ENCODE peak calls at places on chromosomes 1 and 21, in ten cellular contexts. One of them, this sample, is unnamed. For H3K36me3, the result is how much of the 10 kb centered on the place peaks cover.

GRCh38 chr1:230187290-230187689 is 120.3 kb downstream of the GALNT2 start:
- DNase-seq in aorta: no peak
- DNase-seq in adrenal gland: peak
- DNase-seq in tibial nerve: no peak
- DNase-seq in upper lobe of right lung: no peak
- DNase-seq in esophagus muscularis mucosa: no peak
- DNase-seq in left ventricle myocardium inferior: no peak
- DNase-seq in CD4-positive, CD25-positive, alpha-beta regulatory T cell: no peak
- DNase-seq in IMR-90: no peak
- DNase-seq in CD8-positive, alpha-beta memory T cell: no peak
- DNase-seq in this sample: no peak

GRCh38 chr1:153490272-153491051 is 30.0 kb upstream of the S100A7 start:
- DNase-seq in adrenal gland: peak
- DNase-seq in left ventricle myocardium inferior: peak
- DNase-seq in CD4-positive, CD25-positive, alpha-beta regulatory T cell: no peak
- DNase-seq in IMR-90: peak
- DNase-seq in CD8-positive, alpha-beta memory T cell: no peak
- DNase-seq in upper lobe of right lung: no peak
- DNase-seq in esophagus muscularis mucosa: peak
- DNase-seq in aorta: peak
- DNase-seq in tibial nerve: peak
- DNase-seq in this sample: peak

GRCh38 chr1:184449916-184450315 is 63.1 kb downstream of the C1orf21 start:
- DNase-seq in upper lobe of right lung: no peak
- DNase-seq in left ventricle myocardium inferior: no peak
- DNase-seq in aorta: no peak
- DNase-seq in CD4-positive, CD25-positive, alpha-beta regulatory T cell: no peak
- DNase-seq in CD8-positive, alpha-beta memory T cell: no peak
- DNase-seq in adrenal gland: no peak
- DNase-seq in tibial nerve: no peak
- DNase-seq in esophagus muscularis mucosa: no peak
- DNase-seq in IMR-90: no peak
- DNase-seq in this sample: no peak

GRCh38 chr21:45012661-45013270 is 61.6 kb upstream of the ADARB1 start:
- DNase-seq in CD8-positive, alpha-beta memory T cell: no peak
- DNase-seq in left ventricle myocardium inferior: no peak
- DNase-seq in IMR-90: no peak
- DNase-seq in aorta: peak
- DNase-seq in esophagus muscularis mucosa: no peak
- DNase-seq in CD4-positive, CD25-positive, alpha-beta regulatory T cell: no peak
- DNase-seq in upper lobe of right lung: peak
- DNase-seq in tibial nerve: no peak
- DNase-seq in adrenal gland: no peak
- DNase-seq in this sample: no peak

GRCh38 chr1:87064981-87065380 is 150.5 kb downstream of the HS2ST1 start:
- DNase-seq in tibial nerve: no peak
- DNase-seq in upper lobe of right lung: no peak
- DNase-seq in esophagus muscularis mucosa: no peak
- DNase-seq in adrenal gland: no peak
- DNase-seq in aorta: no peak
- DNase-seq in CD4-positive, CD25-positive, alpha-beta regulatory T cell: no peak
- DNase-seq in left ventricle myocardium inferior: no peak
- DNase-seq in IMR-90: no peak
- DNase-seq in CD8-positive, alpha-beta memory T cell: no peak
- DNase-seq in this sample: no peak

GRCh38 chr1:53068314-53069084 is 6.5 kb downstream of the PODN start:
- DNase-seq in upper lobe of right lung: no peak
- DNase-seq in CD4-positive, CD25-positive, alpha-beta regulatory T cell: no peak
- DNase-seq in CD8-positive, alpha-beta memory T cell: no peak
- DNase-seq in esophagus muscularis mucosa: no peak
- DNase-seq in IMR-90: no peak
- DNase-seq in adrenal gland: peak
- DNase-seq in tibial nerve: no peak
- DNase-seq in aorta: no peak
- DNase-seq in left ventricle myocardium inferior: peak
- DNase-seq in this sample: no peak

GRCh38 chr1:160814856-160815255 is 18.9 kb downstream of the LY9 start:
- DNase-seq in IMR-90: no peak
- DNase-seq in esophagus muscularis mucosa: no peak
- DNase-seq in CD4-positive, CD25-positive, alpha-beta regulatory T cell: no peak
- DNase-seq in CD8-positive, alpha-beta memory T cell: no peak
- DNase-seq in adrenal gland: no peak
- DNase-seq in upper lobe of right lung: no peak
- DNase-seq in left ventricle myocardium inferior: no peak
- DNase-seq in aorta: no peak
- DNase-seq in tibial nerve: no peak
- DNase-seq in this sample: no peak

GRCh38 chr1:182602945-182603645 is 1.1 kb downstream of the RGS16 start:
- DNase-seq in CD8-positive, alpha-beta memory T cell: no peak
- DNase-seq in left ventricle myocardium inferior: no peak
- DNase-seq in adrenal gland: peak
- DNase-seq in CD4-positive, CD25-positive, alpha-beta regulatory T cell: peak
- DNase-seq in IMR-90: no peak
- DNase-seq in esophagus muscularis mucosa: no peak
- DNase-seq in aorta: no peak
- DNase-seq in upper lobe of right lung: peak
- DNase-seq in tibial nerve: no peak
- DNase-seq in this sample: no peak

GRCh38 chr1:223261914-223262313 is 102.1 kb downstream of the SUSD4 start:
- DNase-seq in aorta: no peak
- DNase-seq in esophagus muscularis mucosa: peak
- DNase-seq in IMR-90: no peak
- DNase-seq in left ventricle myocardium inferior: no peak
- DNase-seq in CD4-positive, CD25-positive, alpha-beta regulatory T cell: no peak
- DNase-seq in adrenal gland: no peak
- DNase-seq in CD8-positive, alpha-beta memory T cell: no peak
- DNase-seq in upper lobe of right lung: no peak
- DNase-seq in tibial nerve: no peak
- DNase-seq in this sample: no peak

GRCh38 chr1:3668585-3669300 is 16.4 kb downstream of the TP73 start:
- DNase-seq in CD4-positive, CD25-positive, alpha-beta regulatory T cell: no peak
- DNase-seq in IMR-90: no peak
- DNase-seq in esophagus muscularis mucosa: no peak
- DNase-seq in left ventricle myocardium inferior: peak
- DNase-seq in adrenal gland: peak
- DNase-seq in upper lobe of right lung: peak
- DNase-seq in aorta: peak
- DNase-seq in tibial nerve: peak
- DNase-seq in CD8-positive, alpha-beta memory T cell: no peak
- DNase-seq in this sample: peak

GRCh38 chr1:41862411-41863221 is 56.1 kb downstream of the HIVEP3 start:
- DNase-seq in left ventricle myocardium inferior: no peak
- DNase-seq in esophagus muscularis mucosa: no peak
- DNase-seq in CD8-positive, alpha-beta memory T cell: no peak
- DNase-seq in adrenal gland: no peak
- DNase-seq in IMR-90: peak
- DNase-seq in CD4-positive, CD25-positive, alpha-beta regulatory T cell: peak
- DNase-seq in aorta: no peak
- DNase-seq in upper lobe of right lung: no peak
- DNase-seq in tibial nerve: no peak
- DNase-seq in this sample: no peak

GRCh38 chr21:26553921-26554320 is 19.2 kb downstream of the CYYR1 start:
- DNase-seq in CD4-positive, CD25-positive, alpha-beta regulatory T cell: no peak
- DNase-seq in esophagus muscularis mucosa: no peak
- DNase-seq in left ventricle myocardium inferior: no peak
- DNase-seq in adrenal gland: no peak
- DNase-seq in tibial nerve: no peak
- DNase-seq in CD8-positive, alpha-beta memory T cell: no peak
- DNase-seq in IMR-90: no peak
- DNase-seq in upper lobe of right lung: no peak
- DNase-seq in aorta: no peak
- DNase-seq in this sample: no peak

GRCh38 chr21:45104560-45104959 is 30.2 kb downstream of the ADARB1 start:
- DNase-seq in left ventricle myocardium inferior: peak
- DNase-seq in IMR-90: no peak
- DNase-seq in CD8-positive, alpha-beta memory T cell: peak
- DNase-seq in tibial nerve: no peak
- DNase-seq in aorta: peak
- DNase-seq in upper lobe of right lung: no peak
- DNase-seq in adrenal gland: no peak
- DNase-seq in esophagus muscularis mucosa: no peak
- DNase-seq in CD4-positive, CD25-positive, alpha-beta regulatory T cell: no peak
- DNase-seq in this sample: peak

GRCh38 chr1:161333166-161333565 is 19.0 kb downstream of the SDHC start:
- DNase-seq in left ventricle myocardium inferior: no peak
- DNase-seq in CD4-positive, CD25-positive, alpha-beta regulatory T cell: no peak
- DNase-seq in CD8-positive, alpha-beta memory T cell: no peak
- DNase-seq in aorta: no peak
- DNase-seq in upper lobe of right lung: no peak
- DNase-seq in IMR-90: no peak
- DNase-seq in adrenal gland: no peak
- DNase-seq in esophagus muscularis mucosa: no peak
- DNase-seq in tibial nerve: no peak
- DNase-seq in this sample: no peak

GRCh38 chr1:89025928-89026327 is 3.3 kb upstream of the GBP3 start:
- DNase-seq in upper lobe of right lung: no peak
- DNase-seq in IMR-90: no peak
- DNase-seq in aorta: no peak
- DNase-seq in CD8-positive, alpha-beta memory T cell: no peak
- DNase-seq in tibial nerve: no peak
- DNase-seq in esophagus muscularis mucosa: no peak
- DNase-seq in left ventricle myocardium inferior: no peak
- DNase-seq in adrenal gland: no peak
- DNase-seq in CD4-positive, CD25-positive, alpha-beta regulatory T cell: no peak
- DNase-seq in this sample: no peak

GRCh38 chr1:46697053-46697452 is 21.9 kb downstream of the EFCAB14 start:
- DNase-seq in CD4-positive, CD25-positive, alpha-beta regulatory T cell: no peak
- DNase-seq in esophagus muscularis mucosa: no peak
- DNase-seq in CD8-positive, alpha-beta memory T cell: no peak
- DNase-seq in IMR-90: peak
- DNase-seq in tibial nerve: no peak
- DNase-seq in adrenal gland: no peak
- DNase-seq in aorta: no peak
- DNase-seq in upper lobe of right lung: no peak
- DNase-seq in left ventricle myocardium inferior: no peak
- DNase-seq in this sample: no peak
- H3K36me3 ChIP-seq in CD4-positive, CD25-positive, alpha-beta regulatory T cell: half or more
- H3K36me3 ChIP-seq in esophagus muscularis mucosa: under half
- H3K36me3 ChIP-seq in CD8-positive, alpha-beta memory T cell: under half
- H3K36me3 ChIP-seq in IMR-90: under half
- H3K36me3 ChIP-seq in tibial nerve: under half
- H3K36me3 ChIP-seq in adrenal gland: under half
- H3K36me3 ChIP-seq in aorta: under half
- H3K36me3 ChIP-seq in upper lobe of right lung: half or more
- H3K36me3 ChIP-seq in left ventricle myocardium inferior: under half
- H3K36me3 ChIP-seq in this sample: under half

DNA sequence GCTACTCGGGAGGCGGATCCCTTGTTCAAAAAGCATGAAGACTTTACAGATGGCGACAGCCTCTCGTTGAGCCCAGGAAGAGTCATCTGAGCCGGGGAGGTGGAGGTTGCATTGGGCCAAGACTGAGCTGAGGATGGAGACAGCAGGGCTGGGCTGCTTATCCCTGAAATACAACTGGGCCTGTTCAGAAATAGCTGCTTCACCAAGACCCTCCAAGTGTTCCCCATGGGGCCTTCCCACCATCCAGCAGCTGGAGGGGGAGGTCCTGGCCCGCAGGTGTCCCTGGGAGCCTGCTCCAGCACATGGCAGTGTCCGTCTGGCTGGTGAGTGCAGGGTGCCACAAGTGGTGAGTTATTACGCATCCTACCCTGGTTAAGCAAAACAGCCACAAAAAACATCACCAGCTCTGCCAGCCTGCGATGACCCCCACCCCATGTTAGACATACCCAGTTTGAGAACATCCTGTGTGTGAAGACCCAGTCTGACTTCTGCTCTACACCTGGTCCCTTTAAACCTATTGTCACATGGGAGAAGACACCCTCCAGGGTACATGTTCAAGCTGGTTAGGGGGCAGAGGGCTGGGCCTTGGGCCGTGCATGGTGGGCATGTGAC is 93.1 kb upstream of the TMPRSS2 start:
- DNase-seq in tibial nerve: no peak
- DNase-seq in aorta: peak
- DNase-seq in IMR-90: no peak
- DNase-seq in left ventricle myocardium inferior: no peak
- DNase-seq in CD4-positive, CD25-positive, alpha-beta regulatory T cell: no peak
- DNase-seq in CD8-positive, alpha-beta memory T cell: no peak
- DNase-seq in esophagus muscularis mucosa: no peak
- DNase-seq in upper lobe of right lung: peak
- DNase-seq in adrenal gland: no peak
- DNase-seq in this sample: no peak
- H3K27ac ChIP-seq in tibial nerve: no peak
- H3K27ac ChIP-seq in aorta: no peak
- H3K27ac ChIP-seq in IMR-90: no peak
- H3K27ac ChIP-seq in left ventricle myocardium inferior: no peak
- H3K27ac ChIP-seq in CD4-positive, CD25-positive, alpha-beta regulatory T cell: no peak
- H3K27ac ChIP-seq in CD8-positive, alpha-beta memory T cell: no peak
- H3K27ac ChIP-seq in esophagus muscularis mucosa: no peak
- H3K27ac ChIP-seq in upper lobe of right lung: no peak
- H3K27ac ChIP-seq in adrenal gland: no peak
- H3K27ac ChIP-seq in this sample: no peak

DNA sequence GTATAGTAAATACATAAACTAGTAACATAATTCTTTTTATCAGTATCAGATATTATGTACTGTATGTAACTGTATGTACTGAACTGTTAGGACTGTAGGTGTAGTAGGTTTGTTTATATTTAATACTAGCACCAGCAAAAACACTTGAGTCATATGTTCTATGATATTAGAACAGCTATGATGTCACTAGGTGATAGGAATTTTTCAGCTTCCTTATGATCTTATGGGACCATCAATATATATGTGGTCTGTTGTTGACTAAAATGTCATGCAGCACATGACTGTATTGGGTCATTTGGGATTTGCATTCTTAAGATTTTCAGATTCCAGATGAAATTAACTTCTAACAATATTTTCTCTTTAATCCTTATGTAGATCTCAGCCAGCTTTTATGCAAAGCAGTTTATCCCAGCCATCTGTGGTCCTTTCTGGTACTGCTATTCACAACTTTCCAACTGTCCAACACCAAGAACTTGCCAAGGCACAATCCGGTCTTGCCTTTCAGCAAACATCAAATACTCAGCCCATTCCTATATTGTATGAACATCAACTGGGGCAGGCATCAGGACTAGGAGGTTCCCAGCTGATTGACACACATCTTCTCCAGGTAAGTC is 38.4 kb upstream of the MYOCOS start:
- DNase-seq in left ventricle myocardium inferior: no peak
- DNase-seq in esophagus muscularis mucosa: no peak
- DNase-seq in CD4-positive, CD25-positive, alpha-beta regulatory T cell: no peak
- DNase-seq in CD8-positive, alpha-beta memory T cell: no peak
- DNase-seq in aorta: no peak
- DNase-seq in tibial nerve: no peak
- DNase-seq in adrenal gland: no peak
- DNase-seq in IMR-90: peak
- DNase-seq in upper lobe of right lung: no peak
- DNase-seq in this sample: no peak
- H3K36me3 ChIP-seq in left ventricle myocardium inferior: half or more
- H3K36me3 ChIP-seq in esophagus muscularis mucosa: under half
- H3K36me3 ChIP-seq in CD4-positive, CD25-positive, alpha-beta regulatory T cell: half or more
- H3K36me3 ChIP-seq in CD8-positive, alpha-beta memory T cell: half or more
- H3K36me3 ChIP-seq in aorta: under half
- H3K36me3 ChIP-seq in tibial nerve: under half
- H3K36me3 ChIP-seq in adrenal gland: under half
- H3K36me3 ChIP-seq in IMR-90: under half
- H3K36me3 ChIP-seq in upper lobe of right lung: half or more
- H3K36me3 ChIP-seq in this sample: half or more

DNA sequence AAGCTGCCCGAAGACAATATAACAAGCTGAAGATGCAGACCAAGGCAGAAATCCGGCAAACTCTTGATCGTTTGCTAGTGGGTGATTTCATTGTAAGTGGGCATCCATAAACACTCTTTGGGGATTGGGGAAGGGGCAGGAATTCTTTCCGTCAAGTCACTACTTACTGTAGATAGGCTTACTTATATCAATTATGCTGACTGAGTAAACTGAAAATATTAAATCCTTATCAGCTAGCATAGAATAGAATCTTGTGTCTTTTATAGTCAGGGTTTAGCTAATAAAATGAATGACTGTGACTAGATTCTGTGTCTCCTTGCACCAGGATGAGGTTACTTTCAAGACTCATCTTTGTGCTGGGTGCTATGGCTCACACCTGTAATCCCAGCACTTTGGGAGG is 41.2 kb downstream of the VPS13D start:
- DNase-seq in aorta: no peak
- DNase-seq in CD8-positive, alpha-beta memory T cell: no peak
- DNase-seq in IMR-90: no peak
- DNase-seq in adrenal gland: no peak
- DNase-seq in left ventricle myocardium inferior: no peak
- DNase-seq in CD4-positive, CD25-positive, alpha-beta regulatory T cell: no peak
- DNase-seq in esophagus muscularis mucosa: no peak
- DNase-seq in tibial nerve: no peak
- DNase-seq in upper lobe of right lung: no peak
- DNase-seq in this sample: no peak
- H3K27ac ChIP-seq in aorta: no peak
- H3K27ac ChIP-seq in CD8-positive, alpha-beta memory T cell: no peak
- H3K27ac ChIP-seq in IMR-90: no peak
- H3K27ac ChIP-seq in adrenal gland: no peak
- H3K27ac ChIP-seq in left ventricle myocardium inferior: no peak
- H3K27ac ChIP-seq in CD4-positive, CD25-positive, alpha-beta regulatory T cell: no peak
- H3K27ac ChIP-seq in esophagus muscularis mucosa: no peak
- H3K27ac ChIP-seq in tibial nerve: no peak
- H3K27ac ChIP-seq in upper lobe of right lung: no peak
- H3K27ac ChIP-seq in this sample: no peak